ENCODE peak calls at places on chromosomes 5 and 9, in four cellular contexts. E, U, F and O are unnamed samples.

GRCh38 chr9:15243086-15243485 is 63.9 kb downstream of the TTC39B start:
- DNase-seq in F (no peak), E (no peak), U (no peak), O (no peak)

GRCh38 chr9:90508940-90509339 is 133.7 kb downstream of the DIRAS2 start:
- DNase-seq in U (no peak), F (no peak), E (no peak), O (no peak)

GRCh38 chr9:19409406-19410194 is 791 bp downstream of the ACER2 start:
- DNase-seq in U (no peak), F (peak), E (peak), O (no peak)

GRCh38 chr9:97982191-97982718 is 886 bp upstream of the ANP32B start:
- DNase-seq in F (no peak), E (no peak), U (no peak), O (no peak)

GRCh38 chr9:278651-279050 is 64.0 kb downstream of the DOCK8 start:
- DNase-seq in U (no peak), E (peak), F (no peak), O (no peak)

GRCh38 chr9:136482046-136482792 is 621 bp downstream of the SEC16A start:
- DNase-seq in E (no peak), U (no peak), F (no peak), O (no peak)

GRCh38 chr9:76403352-76403751 is 9.1 kb upstream of the RFK start:
- DNase-seq in F (peak), U (peak), E (no peak), O (no peak)

GRCh38 chr9:129202613-129203555 is 24.8 kb upstream of the IER5L start:
- DNase-seq in F (peak), E (peak), U (peak), O (peak)

GRCh38 chr5:111783537-111783936 is 26.5 kb upstream of the NREP start:
- DNase-seq in E (no peak), F (no peak), U (no peak), O (no peak)

GRCh38 chr9:93120846-93121315 is 13.2 kb downstream of the NINJ1 start:
- DNase-seq in F (no peak), U (no peak), E (peak), O (no peak)

GRCh38 chr5:176862330-176862995 is 36.7 kb downstream of the HK3 start:
- DNase-seq in E (no peak), F (no peak), U (no peak), O (no peak)

GRCh38 chr9:130254753-130255637 is 10.6 kb upstream of the HMCN2 start:
- DNase-seq in E (no peak), U (no peak), F (no peak), O (no peak)

GRCh38 chr9:13524245-13524644 is 244.8 kb upstream of the MPDZ start:
- DNase-seq in F (no peak), U (no peak), E (no peak), O (no peak)

GRCh38 chr5:2149196-2149541 is 266.4 kb upstream of the IRX4 start:
- DNase-seq in F (peak), E (no peak), U (peak), O (no peak)

GRCh38 chr9:77291714-77292113 is 114.4 kb downstream of the VPS13A start:
- DNase-seq in F (peak), U (no peak), E (no peak), O (no peak)

GRCh38 chr5:146055432-146055831 is 49.9 kb downstream of the PLAC8L1 start:
- DNase-seq in U (no peak), E (no peak), F (no peak), O (no peak)
- H3K4me3 ChIP-seq in U (no peak), E (no peak), F (no peak), O (no peak)

DNA sequence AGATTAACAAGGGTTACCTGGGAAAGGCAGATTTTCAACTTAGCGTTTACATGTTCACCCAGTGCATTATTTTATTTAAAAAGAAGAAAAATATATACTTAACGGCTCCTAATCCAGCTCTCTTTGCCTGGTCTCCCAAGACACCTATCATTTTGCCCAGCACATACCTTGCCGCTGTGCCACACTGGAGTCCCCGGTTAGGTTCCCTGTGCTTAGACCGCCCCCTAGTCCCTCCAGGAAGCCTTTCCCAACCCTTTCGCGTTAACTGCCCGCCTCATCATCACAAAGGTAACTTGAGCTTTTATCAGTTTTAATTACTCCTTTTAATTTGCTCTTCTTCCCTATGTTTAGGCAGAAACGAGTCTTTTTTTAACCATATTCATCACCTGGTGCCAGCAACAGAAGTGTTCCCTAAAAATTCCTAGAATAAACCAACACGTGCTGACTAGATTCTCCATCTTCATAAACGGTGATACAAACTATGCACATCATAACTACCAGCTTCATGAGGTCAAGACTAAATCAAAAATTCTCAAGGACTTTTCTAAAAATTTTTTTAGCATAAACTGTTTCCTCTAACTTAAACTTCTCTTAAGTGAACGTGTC is 19.7 kb downstream of the DNAJA1 start:
- DNase-seq in F (no peak), E (no peak), U (no peak), O (no peak)
- TF ChIP-seq CTCF in F (no peak), E (peak), U (peak), O (peak)

GRCh38 chr5:80569961-80570786 is at the start of gene ANKRD34B:
- DNase-seq in F (no peak), U (no peak), E (no peak), O (no peak)
- H3K4me3 ChIP-seq in F (no peak), U (peak), E (peak), O (peak)

GRCh38 chr5:141182248-141182647 is at the start of gene PCDHB16:
- DNase-seq in E (peak), F (no peak), U (no peak), O (no peak)
- TF ChIP-seq CTCF in E (peak), F (no peak), U (no peak), O (no peak)